ENCODE peak calls at places on chromosomes 11 and 22, in five cellular contexts. F is lower lobe of right lung, M is gastrocnemius medialis, H is GM23248, X is psoas muscle. D is an unnamed sample.
A peak's percentile ranks its signal among the peaks of the same experiment; 100 is the strongest.

GRCh38 chr22:46149493-46149997 is 781 bp upstream of the PPARA start:
- DNase-seq in F (peak; percentile 73), M (peak; percentile 29), H (peak; percentile 54), X (peak; percentile 54), D (peak; percentile 53)

GRCh38 chr22:45268958-45269844 is 15.5 kb upstream of the UPK3A start:
- DNase-seq in F (peak; percentile 90), M (peak; percentile 68), H (peak; percentile 85), X (peak; percentile 85), D (peak; percentile 85)

GRCh38 chr11:37560346-37560745 is 962.3 kb upstream of the RAG2 start:
- DNase-seq in F (no peak), M (no peak), H (no peak), X (no peak), D (no peak)

GRCh38 chr11:103108933-103109817 is at the start of gene DYNC2H1:
- DNase-seq in F (peak; percentile 93), M (peak; percentile 50), H (peak; percentile 98), X (peak; percentile 88), D (peak; percentile 82)

GRCh38 chr11:131749100-131749499 is 378.7 kb downstream of the NTM start:
- DNase-seq in F (no peak), M (no peak), H (peak; percentile 98), X (no peak), D (no peak)

GRCh38 chr22:35070451-35071093 is 4.6 kb downstream of the ISX start:
- DNase-seq in F (no peak), M (no peak), H (no peak), X (no peak), D (no peak)

GRCh38 chr11:43503417-43503816 is 144.7 kb downstream of the TTC17 start:
- DNase-seq in F (no peak), M (no peak), H (peak; percentile 30), X (no peak), D (no peak)

GRCh38 chr11:18727499-18728236 is 1.7 kb upstream of the IGSF22 start:
- DNase-seq in F (no peak), M (no peak), H (peak; percentile 64), X (no peak), D (no peak)

GRCh38 chr22:40200795-40201194 is 23.1 kb downstream of the TNRC6B start:
- DNase-seq in F (no peak), M (no peak), H (no peak), X (no peak), D (no peak)

GRCh38 chr11:79493555-79494171 is 52.8 kb upstream of the TENM4 start:
- DNase-seq in F (peak; percentile 74), M (peak; percentile 11), H (peak; percentile 70), X (peak; percentile 59), D (peak; percentile 61)

GRCh38 chr22:46561435-46561905 is 24.1 kb upstream of the CELSR1 start:
- DNase-seq in F (peak; percentile 40), M (no peak), H (no peak), X (no peak), D (no peak)

GRCh38 chr11:47886096-47886495 is 37.9 kb upstream of the NUP160 start:
- DNase-seq in F (no peak), M (no peak), H (peak; percentile 86), X (peak; percentile 39), D (peak; percentile 6)

GRCh38 chr11:110712643-110713468 is 619 bp upstream of the ARHGAP20 start:
- DNase-seq in F (no peak), M (no peak), H (peak; percentile 64), X (peak; percentile 13), D (peak; percentile 27)

GRCh38 chr22:45475063-45475747 is 27.5 kb upstream of the FBLN1 start:
- DNase-seq in F (peak; percentile 9), M (no peak), H (no peak), X (no peak), D (no peak)

GRCh38 chr11:23727821-23728220 is 769.0 kb upstream of the LUZP2 start:
- DNase-seq in F (no peak), M (no peak), H (peak; percentile 33), X (no peak), D (no peak)

GRCh38 chr11:134558916-134559616 is 147.0 kb upstream of the B3GAT1 start:
- DNase-seq in F (no peak), M (no peak), H (no peak), X (no peak), D (no peak)

GRCh38 chr22:49763696-49764095 is 64.0 kb downstream of the BRD1 start:
- DNase-seq in F (peak; percentile 32), M (no peak), H (no peak), X (peak; percentile 11), D (no peak)

GRCh38 chr22:47001288-47001687 is 238.8 kb downstream of the TBC1D22A start:
- DNase-seq in F (no peak), M (no peak), H (no peak), X (no peak), D (no peak)

GRCh38 chr11:47616726-47617416 is 22.7 kb upstream of the C1QTNF4 start:
- DNase-seq in F (no peak), M (no peak), H (peak; percentile 87), X (no peak), D (no peak)

GRCh38 chr11:106461148-106461547 is 383.7 kb downstream of the AASDHPPT start:
- DNase-seq in F (no peak), M (no peak), H (no peak), X (no peak), D (no peak)

GRCh38 chr11:106463796-106464201 is 386.3 kb downstream of the AASDHPPT start:
- DNase-seq in F (no peak), M (no peak), H (no peak), X (no peak), D (no peak)

GRCh38 chr11:106464728-106465127 is 387.3 kb downstream of the AASDHPPT start:
- DNase-seq in F (no peak), M (no peak), H (no peak), X (no peak), D (no peak)

GRCh38 chr11:106463154-106463553 is 385.7 kb downstream of the AASDHPPT start:
- DNase-seq in F (no peak), M (no peak), H (no peak), X (no peak), D (no peak)

DNA sequence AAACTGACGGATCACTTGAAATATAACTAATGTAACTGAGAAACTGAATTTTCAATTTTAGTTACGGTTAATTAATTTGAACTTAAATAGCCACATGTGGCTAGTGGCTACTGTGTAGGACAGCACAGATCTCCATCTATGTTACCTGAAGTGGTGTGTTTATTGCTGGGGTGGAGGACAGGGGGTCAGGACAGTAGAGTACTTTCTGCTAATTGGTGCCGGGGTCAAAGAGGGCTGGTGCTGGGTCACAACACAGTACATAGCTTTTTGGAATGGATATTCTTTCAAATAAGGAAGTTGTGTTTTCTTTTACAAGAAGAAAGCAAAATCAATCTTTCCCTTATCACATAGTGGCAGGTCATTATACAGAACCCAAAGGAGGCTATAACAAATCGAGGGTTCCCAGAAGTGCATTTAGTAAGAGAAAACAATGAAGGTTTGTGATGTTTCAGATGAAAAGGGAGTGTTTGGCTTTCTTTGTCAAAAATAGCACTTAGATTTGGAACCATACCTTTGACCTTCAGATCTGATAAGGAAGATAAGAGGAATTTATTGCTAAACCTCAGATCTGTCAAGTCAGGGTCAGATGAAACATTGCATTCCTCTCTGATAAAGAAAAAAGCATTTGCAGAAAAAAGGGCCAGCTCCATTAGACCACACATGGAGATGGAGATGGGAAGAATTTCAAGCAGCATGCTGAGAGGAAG is 384.5 kb downstream of the AASDHPPT start:
- DNase-seq in F (no peak), M (no peak), H (no peak), X (no peak), D (no peak)
- H3K27ac ChIP-seq in F (no peak overlapping the region), M (no peak overlapping the region), H (no peak overlapping the region), X (no peak overlapping the region), D (no peak overlapping the region)

GRCh38 chr11:6655020-6655789 is 404 bp downstream of the DCHS1 start:
- DNase-seq in F (no peak), M (no peak), H (peak; percentile 58), X (peak; percentile 48), D (no peak)

GRCh38 chr11:6657346-6657745 is 1.7 kb upstream of the DCHS1 start:
- DNase-seq in F (no peak), M (no peak), H (peak; percentile 52), X (no peak), D (no peak)

GRCh38 chr11:6656936-6657335 is 1.3 kb upstream of the DCHS1 start:
- DNase-seq in F (no peak), M (no peak), H (no peak), X (no peak), D (no peak)

GRCh38 chr11:6655790-6656580 is at the start of gene DCHS1:
- DNase-seq in F (no peak), M (no peak), H (peak; percentile 39), X (peak; percentile 52), D (no peak)

DNA sequence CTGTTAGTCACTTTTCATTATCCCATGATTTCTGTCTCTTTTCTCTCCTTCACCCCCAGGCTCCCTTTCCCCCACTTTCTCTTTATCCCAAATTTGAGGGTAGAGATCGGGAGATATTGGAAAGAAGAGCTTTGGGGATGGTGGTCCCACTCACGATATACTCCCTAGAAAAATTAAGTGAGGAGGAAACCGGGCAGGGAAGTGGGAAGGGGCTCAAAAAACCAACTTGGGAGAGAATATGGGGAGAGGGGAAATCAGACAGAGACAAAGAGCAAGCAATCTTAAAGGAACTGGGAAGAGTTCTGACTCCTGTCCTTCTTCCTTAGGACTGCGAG is 939 bp upstream of the DCHS1 start:
- DNase-seq in F (no peak), M (no peak), H (no peak), X (no peak), D (no peak)
- H3K27ac ChIP-seq in F (no peak overlapping the region), M (no peak overlapping the region), H (no peak overlapping the region), X (no peak overlapping the region), D (peak overlapping the region; percentile 63)

GRCh38 chr11:10844816-10845215 is 13.0 kb downstream of the ZBED5 start:
- DNase-seq in F (no peak), M (no peak), H (no peak), X (no peak), D (no peak)

GRCh38 chr11:10844364-10844763 is 13.5 kb downstream of the ZBED5 start:
- DNase-seq in F (no peak), M (no peak), H (peak; percentile 41), X (no peak), D (no peak)

GRCh38 chr11:10846664-10847063 is 11.2 kb downstream of the ZBED5 start:
- DNase-seq in F (no peak), M (no peak), H (no peak), X (no peak), D (no peak)

GRCh38 chr11:10845589-10845988 is 12.3 kb downstream of the ZBED5 start:
- DNase-seq in F (no peak), M (no peak), H (peak; percentile 12), X (no peak), D (no peak)

GRCh38 chr11:10847960-10848860 is 9.6 kb downstream of the ZBED5 start:
- DNase-seq in F (no peak), M (no peak), H (no peak), X (no peak), D (no peak)
- H3K27ac ChIP-seq in F (peak overlapping the region; percentile 27), M (no peak overlapping the region), H (no peak overlapping the region), X (no peak overlapping the region), D (no peak overlapping the region)

GRCh38 chr22:38016182-38017078 is 32.1 kb upstream of the SOX10 start:
- DNase-seq in F (no peak), M (no peak), H (peak; percentile 38), X (no peak), D (peak; percentile 86)
- H3K27ac ChIP-seq in F (peak overlapping the region; percentile 69), M (no peak overlapping the region), H (no peak overlapping the region), X (no peak overlapping the region), D (peak overlapping the region; percentile 70)

DNA sequence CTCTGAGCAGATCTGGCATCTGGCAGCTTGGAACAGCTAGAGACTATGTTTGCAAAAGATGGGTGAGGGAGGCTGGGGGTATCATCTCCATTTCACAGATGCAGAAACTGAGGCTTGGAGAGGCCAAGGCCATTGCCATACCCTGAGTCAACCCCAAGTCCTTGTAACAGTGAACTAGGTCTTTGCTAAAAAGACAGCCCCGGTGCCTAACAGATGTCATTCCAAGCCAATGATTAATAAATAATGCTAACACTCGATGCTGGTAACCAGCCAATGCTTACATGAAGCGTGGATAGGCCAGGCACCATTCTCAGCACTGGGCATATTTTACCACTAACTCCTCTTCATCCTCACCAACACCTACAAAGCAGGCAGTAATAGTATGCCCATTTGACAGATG is 164.0 kb downstream of the MN1 start:
- DNase-seq in F (no peak), M (no peak), H (peak; percentile 67), X (no peak), D (no peak)
- H3K27ac ChIP-seq in F (no peak overlapping the region), M (peak overlapping the region; percentile 93), H (no peak overlapping the region), X (peak overlapping the region; percentile 97), D (no peak overlapping the region)